ENCODE peak calls at places on chromosomes 16 and 17, in seven cellular contexts. T, O, V, J, H, N and P are unnamed samples.

GRCh38 chr17:915416-916201 is 64.0 kb downstream of the NXN start:
- DNase-seq in T (no peak), O (no peak), V (no peak), J (no peak), H (peak; percentile 86), N (no peak), P (peak; percentile 87)

GRCh38 chr16:85362443-85362842 is 250.2 kb upstream of the CIBAR2 start:
- DNase-seq in T (no peak), O (no peak), V (no peak), J (no peak), H (no peak), N (no peak), P (no peak)

GRCh38 chr16:68743664-68744063 is 6.6 kb downstream of the CDH1 start:
- DNase-seq in T (no peak), O (no peak), V (no peak), J (no peak), H (no peak), N (no peak), P (no peak)

GRCh38 chr17:21094298-21094704 is 32.5 kb upstream of the DHRS7B start:
- DNase-seq in T (no peak), O (no peak), V (no peak), J (no peak), H (no peak), N (peak; percentile 9), P (no peak)

GRCh38 chr17:44187131-44187899 is 543 bp downstream of the TMUB2 start:
- DNase-seq in T (no peak), O (no peak), V (no peak), J (peak; percentile 88), H (no peak), N (no peak), P (peak; percentile 32)

GRCh38 chr16:28975158-28975603 is 603 bp downstream of the SPNS1 start:
- DNase-seq in T (no peak), O (no peak), V (no peak), J (peak; percentile 36), H (no peak), N (no peak), P (no peak)

GRCh38 chr16:86060381-86061317 is 161.7 kb downstream of the IRF8 start:
- DNase-seq in T (no peak), O (no peak), V (no peak), J (no peak), H (no peak), N (no peak), P (no peak)

GRCh38 chr17:71500761-71501555 is 619.9 kb upstream of the SOX9 start:
- DNase-seq in T (no peak), O (no peak), V (no peak), J (no peak), H (no peak), N (peak; percentile 11), P (no peak)

GRCh38 chr16:22191966-22192260 is 14.2 kb upstream of the EEF2K start:
- DNase-seq in T (no peak), O (no peak), V (no peak), J (no peak), H (peak; percentile 26), N (no peak), P (no peak)

GRCh38 chr16:88936008-88936912 is 40.7 kb downstream of the CBFA2T3 start:
- DNase-seq in T (no peak), O (peak; percentile 80), V (peak; percentile 86), J (no peak), H (no peak), N (peak; percentile 18), P (no peak)

GRCh38 chr17:77045441-77046041 is 95.2 kb upstream of the SEC14L1 start:
- DNase-seq in T (no peak), O (no peak), V (no peak), J (no peak), H (no peak), N (peak; percentile 54), P (no peak)

GRCh38 chr17:77076046-77076882 is 64.5 kb upstream of the SEC14L1 start:
- DNase-seq in T (no peak), O (no peak), V (no peak), J (no peak), H (no peak), N (peak; percentile 27), P (no peak)

GRCh38 chr16:3356118-3356517 is 429 bp downstream of the OR2C1 start:
- DNase-seq in T (no peak), O (no peak), V (no peak), J (peak; percentile 19), H (no peak), N (no peak), P (no peak)

GRCh38 chr16:10612649-10613179 is 32.3 kb upstream of the EMP2 start:
- DNase-seq in T (no peak), O (no peak), V (no peak), J (no peak), H (no peak), N (no peak), P (no peak)

GRCh38 chr17:4043862-4044261 is 79.6 kb upstream of the ATP2A3 start:
- DNase-seq in T (no peak), O (no peak), V (peak; percentile 68), J (no peak), H (no peak), N (no peak), P (no peak)

GRCh38 chr16:12187939-12188673 is 211.6 kb downstream of the SNX29 start:
- DNase-seq in T (no peak), O (peak; percentile 19), V (no peak), J (no peak), H (no peak), N (no peak), P (no peak)

GRCh38 chr17:41307647-41308046 is 1.5 kb downstream of the KRTAP16-1 start:
- DNase-seq in T (peak; percentile 65), O (no peak), V (no peak), J (no peak), H (no peak), N (no peak), P (peak; percentile 50)

GRCh38 chr16:46717692-46718091 is 28.2 kb downstream of the ORC6 start:
- DNase-seq in T (no peak), O (no peak), V (no peak), J (no peak), H (no peak), N (no peak), P (no peak)

GRCh38 chr17:49993423-49994037 is 1.5 kb downstream of the DLX3 start:
- DNase-seq in T (peak; percentile 70), O (no peak), V (no peak), J (no peak), H (peak; percentile 66), N (peak; percentile 40), P (no peak)

GRCh38 chr17:75878174-75878998 is at the start of gene TRIM47:
- DNase-seq in T (peak; percentile 82), O (peak; percentile 74), V (peak; percentile 79), J (peak; percentile 91), H (peak; percentile 49), N (peak; percentile 74), P (no peak)

GRCh38 chr16:9260665-9261064 is 169.2 kb downstream of the HAPSTR1 start:
- DNase-seq in T (no peak), O (no peak), V (no peak), J (no peak), H (no peak), N (no peak), P (no peak)

GRCh38 chr16:67013823-67014640 is 14.9 kb upstream of the CBFB start:
- DNase-seq in T (peak; percentile 85), O (peak; percentile 52), V (peak; percentile 68), J (peak; percentile 82), H (peak; percentile 78), N (peak; percentile 32), P (no peak)

GRCh38 chr16:67016681-67017450 is 12.1 kb upstream of the CBFB start:
- DNase-seq in T (peak; percentile 46), O (no peak), V (no peak), J (no peak), H (no peak), N (no peak), P (no peak)

GRCh38 chr16:67016143-67016542 is 12.8 kb upstream of the CBFB start:
- DNase-seq in T (peak; percentile 12), O (no peak), V (no peak), J (no peak), H (no peak), N (no peak), P (no peak)

GRCh38 chr16:67014641-67015315 is 14.2 kb upstream of the CBFB start:
- DNase-seq in T (peak; percentile 26), O (no peak), V (no peak), J (no peak), H (no peak), N (no peak), P (no peak)

GRCh38 chr16:67015317-67015731 is 13.6 kb upstream of the CBFB start:
- DNase-seq in T (peak; percentile 57), O (peak; percentile 37), V (no peak), J (no peak), H (no peak), N (no peak), P (no peak)
- TF ChIP-seq CTCF in T (no peak), O (peak; percentile 14), V (no peak), J (peak; percentile 49), H (no peak), N (peak; percentile 28), P (no peak)

GRCh38 chr17:16552637-16553045 is 16.4 kb downstream of the ZNF287 start:
- DNase-seq in T (no peak), O (no peak), V (no peak), J (no peak), H (no peak), N (no peak), P (no peak)
- TF ChIP-seq CTCF in T (no peak), O (no peak), V (no peak), J (no peak), H (no peak), N (no peak), P (no peak)

DNA sequence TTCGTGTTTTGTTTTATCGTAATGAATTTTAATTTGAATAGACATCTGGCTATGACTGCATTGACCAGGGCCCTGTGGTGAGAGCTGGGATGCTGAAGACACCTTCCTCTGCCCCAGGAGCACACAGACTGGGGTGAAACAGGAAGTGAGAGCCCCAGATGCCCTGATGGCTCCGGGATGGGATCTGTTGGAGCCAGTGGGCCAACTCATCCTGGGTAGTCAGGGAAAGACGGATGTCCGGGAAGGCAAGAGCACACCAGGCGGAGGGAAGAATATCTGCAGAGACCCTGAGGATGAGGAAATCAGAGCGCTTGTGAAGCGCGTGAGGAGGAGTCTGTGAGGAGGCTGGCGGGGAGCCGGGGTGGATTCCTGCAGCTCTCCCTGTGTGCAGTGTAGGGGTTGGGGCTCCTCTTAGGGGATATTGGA is 71.5 kb upstream of the LGALS9 start:
- DNase-seq in T (no peak), O (no peak), V (no peak), J (no peak), H (no peak), N (no peak), P (no peak)
- TF ChIP-seq CTCF in T (peak; percentile 30), O (no peak), V (no peak), J (no peak), H (peak; percentile 64), N (no peak), P (no peak)

DNA sequence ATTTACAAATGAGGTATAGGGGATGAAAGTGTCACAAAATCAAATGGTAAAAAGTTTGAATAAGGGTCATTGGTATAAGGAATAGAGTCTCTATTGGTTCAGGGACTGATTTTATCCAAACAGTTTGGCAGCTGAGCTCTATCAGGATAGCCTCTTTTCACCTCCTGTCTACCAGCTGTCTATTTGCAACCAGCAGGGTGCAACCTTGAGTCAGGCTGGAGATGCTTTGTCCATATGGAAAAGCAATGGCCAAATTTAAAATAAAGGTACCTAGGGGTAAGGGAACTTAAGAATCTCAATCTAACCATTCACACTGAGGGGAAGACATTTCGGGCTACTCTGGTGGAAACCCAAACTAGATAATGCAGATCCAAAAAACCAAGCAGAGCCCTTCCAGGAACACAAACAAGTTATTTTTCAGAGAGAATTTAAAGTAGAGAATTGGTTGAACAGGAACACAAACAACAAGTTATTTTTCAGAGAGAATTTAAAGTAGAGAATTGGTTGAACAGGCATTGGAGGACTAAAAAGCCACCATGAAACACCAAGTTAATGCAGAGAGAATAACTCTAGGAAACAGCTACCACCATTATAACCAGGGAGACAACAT is 12.6 kb upstream of the CA10 start:
- DNase-seq in T (no peak), O (peak; percentile 9), V (no peak), J (no peak), H (peak; percentile 55), N (peak; percentile 64), P (no peak)
- TF ChIP-seq CTCF in T (peak; percentile 37), O (peak; percentile 72), V (peak; percentile 27), J (no peak), H (peak; percentile 35), N (peak; percentile 76), P (peak; percentile 58)